ENCODE peak calls at places on chromosomes 16 and 17, in five cellular contexts. I is HepG2, B is testis, V is neuronal stem cell, E is ascending aorta. P is an unnamed sample. For H3K36me3, the result is how much of the 10 kb centered on the place peaks cover.

GRCh38 chr16:81831722-81832126 is 52.6 kb downstream of the PLCG2 start:
- DNase-seq in E (peak), B (peak), I (no peak), V (no peak), P (peak)

GRCh38 chr17:63841350-63842172 is 924 bp downstream of the SMARCD2 start:
- DNase-seq in B (peak), V (peak), E (peak), I (peak), P (peak)

GRCh38 chr16:14070555-14070876 is 603 bp upstream of the MRTFB start:
- DNase-seq in E (no peak), I (no peak), V (no peak), B (no peak), P (peak)

GRCh38 chr16:17921357-17921978 is 415.1 kb downstream of the NPIPA8 start:
- DNase-seq in V (no peak), E (no peak), I (peak), B (peak), P (no peak)

GRCh38 chr17:50498021-50498874 is 10.0 kb upstream of the MYCBPAP start:
- DNase-seq in E (no peak), B (no peak), V (no peak), I (no peak), P (no peak)

GRCh38 chr17:82196273-82196672 is 16.4 kb downstream of the CCDC57 start:
- DNase-seq in B (no peak), V (no peak), E (no peak), I (no peak), P (no peak)

GRCh38 chr17:46136820-46137219 is 56.4 kb downstream of the KANSL1 start:
- DNase-seq in V (no peak), I (no peak), B (no peak), E (no peak), P (no peak)

GRCh38 chr17:35022536-35023063 is 40.9 kb downstream of the RFFL start:
- DNase-seq in V (no peak), I (peak), B (peak), E (peak), P (peak)

GRCh38 chr16:89951509-89951908 is 3.0 kb downstream of the DEF8 start:
- DNase-seq in B (no peak), V (no peak), E (no peak), I (no peak), P (no peak)

GRCh38 chr17:71071837-71072236 is 902.5 kb downstream of the KCNJ2 start:
- DNase-seq in B (no peak), V (no peak), I (peak), E (no peak), P (no peak)

GRCh38 chr17:19303367-19303776 is 59.2 kb downstream of the B9D1 start:
- DNase-seq in B (no peak), I (no peak), V (no peak), E (no peak), P (peak)

DNA sequence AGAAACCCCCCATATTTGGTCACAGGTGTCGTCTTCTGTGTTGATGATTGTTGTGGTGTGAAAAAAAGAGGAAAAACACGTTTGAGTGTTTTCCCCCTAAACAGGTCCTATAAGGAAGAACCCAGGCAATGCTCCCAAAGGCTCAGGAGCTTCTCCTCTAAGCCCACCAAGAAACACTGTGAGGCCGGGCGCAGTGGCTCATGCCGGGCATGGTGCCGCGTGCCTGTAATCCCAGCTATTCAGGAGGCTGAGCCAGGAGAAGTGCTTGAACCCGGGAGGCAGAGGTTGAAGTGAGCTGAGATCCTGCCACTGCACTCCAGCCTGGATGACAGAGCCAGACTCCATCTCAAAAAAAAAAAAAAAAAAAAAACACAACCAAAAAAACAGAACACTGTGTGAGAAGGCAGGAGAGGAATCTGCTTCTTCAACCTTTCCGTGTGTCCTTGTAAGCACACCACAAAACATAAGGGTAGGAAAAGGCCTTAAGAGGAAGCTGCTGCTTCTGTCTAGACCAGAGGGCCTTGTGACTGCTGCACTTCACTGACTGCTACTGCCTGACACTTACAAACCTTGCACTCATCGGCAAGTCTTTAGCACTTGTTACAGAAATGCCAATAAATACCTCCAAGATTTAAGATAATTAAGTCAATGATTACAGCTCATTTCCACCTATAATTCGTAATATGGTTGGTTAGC is 9.3 kb downstream of the JPT1 start:
- DNase-seq in V (no peak), I (no peak), B (no peak), E (no peak), P (no peak)
- H3K36me3 ChIP-seq in V (half or more), I (half or more), B (under half), E (under half), P (under half)

GRCh38 chr16:30741461-30741914 is 6.7 kb upstream of the PHKG2 start:
- DNase-seq in V (no peak), E (no peak), B (no peak), I (peak), P (no peak)

GRCh38 chr16:30736995-30737793 is 11.0 kb upstream of the PHKG2 start:
- DNase-seq in E (no peak), B (no peak), V (no peak), I (no peak), P (no peak)

GRCh38 chr16:30740364-30741251 is 7.6 kb upstream of the PHKG2 start:
- DNase-seq in I (no peak), V (no peak), E (peak), B (peak), P (no peak)

GRCh38 chr16:30738984-30739951 is 9.0 kb upstream of the PHKG2 start:
- DNase-seq in B (no peak), I (no peak), V (no peak), E (no peak), P (no peak)

GRCh38 chr16:30737794-30738648 is 10.2 kb upstream of the PHKG2 start:
- DNase-seq in V (no peak), I (no peak), B (no peak), E (no peak), P (no peak)
- H3K36me3 ChIP-seq in V (under half), I (half or more), B (under half), E (half or more), P (under half)

GRCh38 chr17:32458367-32458766 is 14.1 kb downstream of the PSMD11 start:
- DNase-seq in I (no peak), E (no peak), V (no peak), B (no peak), P (no peak)
- H3K36me3 ChIP-seq in I (half or more), E (half or more), V (under half), B (under half), P (under half)

DNA sequence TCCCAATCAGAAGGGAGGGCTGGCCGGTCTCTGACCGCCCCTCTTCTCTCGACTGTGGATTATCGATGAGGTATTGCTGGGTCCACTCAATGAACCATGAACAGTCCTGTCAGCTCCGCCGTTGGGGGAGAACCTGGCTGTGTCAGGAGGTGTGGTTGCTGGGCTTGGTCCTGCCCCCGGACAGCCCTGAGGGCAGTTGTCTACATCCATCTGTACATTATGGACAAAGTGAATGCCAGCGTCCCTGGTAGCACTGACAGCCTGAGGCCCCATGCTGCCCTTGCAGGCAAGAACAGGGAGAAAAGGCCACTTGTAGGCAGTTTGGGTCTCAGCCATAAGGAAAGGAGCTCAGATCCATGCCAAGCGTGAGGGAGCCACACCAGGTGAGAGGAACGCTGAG is 38.9 kb downstream of the ST3GAL2 start:
- DNase-seq in B (no peak), V (no peak), E (no peak), I (no peak), P (no peak)
- H3K36me3 ChIP-seq in B (under half), V (under half), E (under half), I (under half), P (under half)